ENCODE peak calls at places on chromosomes 1 and 21, in four cellular contexts. F is K562, W is HCT116, K is SK-N-SH. J is an unnamed sample.

GRCh38 chr21:26471116-26471505 is 102.0 kb downstream of the CYYR1 start:
- DNase-seq in F (no peak), K (no peak), W (no peak), J (no peak)

GRCh38 chr1:153928245-153928644 is 5.5 kb upstream of the GATAD2B start:
- DNase-seq in K (no peak), W (no peak), F (no peak), J (no peak)

GRCh38 chr1:184656221-184656620 is 98.4 kb downstream of the EDEM3 start:
- DNase-seq in F (no peak), K (no peak), W (no peak), J (no peak)

GRCh38 chr1:4710592-4711190 is 56.3 kb downstream of the AJAP1 start:
- DNase-seq in K (no peak), F (no peak), W (no peak), J (no peak)

GRCh38 chr1:95171270-95172245 is 54.4 kb downstream of the TLCD4 start:
- DNase-seq in F (no peak), K (no peak), W (no peak), J (no peak)

GRCh38 chr1:29984107-29984506 is 739.3 kb downstream of the MATN1 start:
- DNase-seq in K (no peak), W (no peak), F (no peak), J (no peak)

GRCh38 chr1:111436726-111437125 is 9.2 kb upstream of the OVGP1 start:
- DNase-seq in F (no peak), W (no peak), K (no peak), J (no peak)

GRCh38 chr1:173527151-173527826 is 50.2 kb downstream of the PRDX6 start:
- DNase-seq in K (peak), W (no peak), F (no peak), J (no peak)

GRCh38 chr1:203325418-203326091 is 20.2 kb downstream of the BTG2 start:
- DNase-seq in W (no peak), K (no peak), F (no peak), J (no peak)

GRCh38 chr1:79293611-79294010 is 287.1 kb upstream of the ADGRL4 start:
- DNase-seq in W (no peak), F (no peak), K (no peak), J (no peak)

GRCh38 chr21:31234936-31235335 is 109.1 kb downstream of the TIAM1 start:
- DNase-seq in F (no peak), W (no peak), K (no peak), J (no peak)

GRCh38 chr1:183736391-183736790 is 68.5 kb upstream of the RGL1 start:
- DNase-seq in K (no peak), F (no peak), W (no peak), J (no peak)

GRCh38 chr1:1216770-1217620 is 3.0 kb upstream of the TNFRSF4 start:
- DNase-seq in W (no peak), F (no peak), K (no peak), J (no peak)

GRCh38 chr1:215682232-215682631 is 115.1 kb downstream of the KCTD3 start:
- DNase-seq in F (no peak), K (peak), W (no peak), J (no peak)

GRCh38 chr1:94805912-94806311 is 14.2 kb upstream of the SLC44A3 start:
- DNase-seq in F (peak), W (peak), K (peak), J (peak)

GRCh38 chr21:31665397-31665796 is 5.9 kb downstream of the SOD1 start:
- DNase-seq in W (no peak), K (no peak), F (no peak), J (no peak)

GRCh38 chr1:248926401-248927182 is 20.6 kb downstream of the PGBD2 start:
- DNase-seq in K (no peak), W (no peak), F (peak), J (no peak)

GRCh38 chr1:36846366-36846765 is 187.9 kb downstream of the GRIK3 start:
- DNase-seq in W (no peak), K (peak), F (no peak), J (peak)

GRCh38 chr1:214184992-214185391 is 96.0 kb upstream of the SMYD2 start:
- DNase-seq in K (no peak), W (no peak), F (no peak), J (no peak)

GRCh38 chr1:43019226-43019625 is 60.6 kb upstream of the SLC2A1 start:
- DNase-seq in W (no peak), F (no peak), K (no peak), J (no peak)

GRCh38 chr21:45914321-45914845 is 67.2 kb upstream of the COL6A1 start:
- DNase-seq in F (no peak), K (no peak), W (no peak), J (no peak)

GRCh38 chr1:43774359-43774758 is 67.0 kb downstream of the ST3GAL3 start:
- DNase-seq in W (no peak), K (no peak), F (peak), J (no peak)

GRCh38 chr1:1321477-1321876 is 3.0 kb downstream of the INTS11 start:
- DNase-seq in K (no peak), W (no peak), F (no peak), J (no peak)

GRCh38 chr1:67171978-67172377 is 5.7 kb downstream of the IL23R start:
- DNase-seq in F (no peak), W (no peak), K (no peak), J (no peak)

GRCh38 chr1:15352122-15352957 is 57.3 kb upstream of the EFHD2 start:
- DNase-seq in W (peak), F (peak), K (no peak), J (no peak)

GRCh38 chr1:107991371-107992066 is 26.5 kb upstream of the VAV3 start:
- DNase-seq in K (no peak), F (no peak), W (no peak), J (no peak)

GRCh38 chr1:25583519-25584370 is 32.8 kb upstream of the MAN1C1 start:
- DNase-seq in W (no peak), F (no peak), K (no peak), J (no peak)

GRCh38 chr1:154940213-154940879 is 3.8 kb upstream of the PMVK start:
- DNase-seq in F (no peak), W (no peak), K (no peak), J (no peak)

GRCh38 chr1:110508038-110508437 is 10.9 kb downstream of the KCNA10 start:
- DNase-seq in K (no peak), F (no peak), W (no peak), J (peak)

GRCh38 chr1:197029749-197030148 is 37.3 kb downstream of the F13B start:
- DNase-seq in W (no peak), F (no peak), K (no peak), J (no peak)

GRCh38 chr1:100597784-100598183 is 59.8 kb downstream of the GPR88 start:
- DNase-seq in W (no peak), F (no peak), K (no peak), J (no peak)

GRCh38 chr1:66732407-66733166 is 19.7 kb upstream of the DYNLT5 start:
- DNase-seq in K (no peak), F (no peak), W (no peak), J (no peak)

GRCh38 chr1:201708085-201708512 is 120.9 kb upstream of the IPO9 start:
- DNase-seq in W (no peak), F (no peak), K (no peak), J (no peak)

GRCh38 chr1:146019225-146020057 is 2.1 kb downstream of the HJV start:
- DNase-seq in F (no peak), W (no peak), K (no peak), J (no peak)
- H3K4me3 ChIP-seq in F (no peak), W (no peak), K (no peak), J (no peak)

DNA sequence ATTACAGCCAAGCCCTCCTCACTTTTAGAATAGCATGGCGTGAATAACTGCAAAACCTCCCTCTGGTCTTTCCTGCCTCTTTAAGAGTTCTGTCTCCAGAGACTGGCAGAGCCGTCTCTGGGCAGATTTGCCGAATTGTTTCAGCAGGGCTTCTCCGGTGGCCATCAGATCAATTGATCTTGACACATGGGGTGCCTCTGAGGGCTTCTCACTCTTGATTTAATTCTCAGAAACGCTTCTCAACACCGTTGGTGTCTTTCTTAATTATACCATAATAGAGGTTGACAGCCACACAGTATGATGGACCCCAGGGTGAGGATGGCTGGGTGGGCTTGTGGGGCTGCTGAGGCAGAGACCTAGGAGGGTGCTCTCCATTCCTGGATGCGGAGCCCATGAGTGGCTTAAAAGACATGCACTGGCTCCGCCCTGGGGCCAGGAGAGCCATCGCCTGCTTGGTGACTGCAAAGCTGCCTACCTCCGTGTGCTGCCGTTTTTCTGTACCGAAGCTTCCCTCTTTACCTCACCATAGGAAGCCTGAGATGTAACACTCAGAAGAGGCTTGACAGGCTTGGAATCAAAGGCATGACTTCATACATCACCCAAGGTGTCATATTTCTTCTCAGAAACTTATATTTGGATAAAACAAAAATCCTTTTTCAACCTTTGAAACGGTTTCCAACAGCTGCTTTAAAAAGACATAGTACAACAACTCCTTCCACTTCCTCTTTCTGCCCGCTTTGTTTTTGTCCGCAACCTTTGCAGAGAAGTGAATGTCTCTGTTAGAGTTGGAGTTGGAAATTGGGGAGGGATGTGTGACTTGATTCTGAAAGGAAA is 82.9 kb downstream of the GALNT2 start:
- DNase-seq in W (no peak), K (no peak), F (peak), J (no peak)
- TF ChIP-seq YY1 in W (no peak), K (no peak), F (no peak), J (no peak)

GRCh38 chr1:91805343-91805801 is 80.6 kb downstream of the TGFBR3 start:
- DNase-seq in K (no peak), F (no peak), W (no peak), J (no peak)

GRCh38 chr1:91804546-91805023 is 81.4 kb downstream of the TGFBR3 start:
- DNase-seq in W (peak), K (no peak), F (peak), J (no peak)

GRCh38 chr1:91807921-91808620 is 77.9 kb downstream of the TGFBR3 start:
- DNase-seq in W (no peak), F (no peak), K (no peak), J (no peak)

GRCh38 chr1:91806777-91807700 is 78.9 kb downstream of the TGFBR3 start:
- DNase-seq in W (no peak), K (no peak), F (no peak), J (no peak)

DNA sequence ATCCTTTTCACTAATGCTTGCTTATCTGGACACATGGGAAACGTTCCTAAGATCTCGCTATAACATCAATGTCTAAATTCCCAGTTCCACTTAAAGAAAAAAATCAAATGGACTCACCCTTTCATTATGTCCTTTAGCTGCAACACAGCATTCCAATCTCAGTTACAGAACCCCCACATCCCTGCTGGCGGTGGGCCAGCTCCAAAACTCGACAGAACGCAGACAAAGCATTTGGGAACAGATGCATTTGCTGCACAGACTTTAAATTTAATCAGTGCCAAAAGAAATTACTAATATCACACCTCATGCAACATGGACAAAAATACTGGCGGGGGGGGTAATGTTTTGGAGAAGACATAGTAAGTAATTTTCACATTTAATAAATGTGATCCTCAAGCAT is 79.8 kb downstream of the TGFBR3 start:
- DNase-seq in W (no peak), K (no peak), F (no peak), J (no peak)
- H3K4me3 ChIP-seq in W (no peak), K (no peak), F (no peak), J (no peak)

GRCh38 chr1:53365405-53366063 is 37.7 kb upstream of the LRP8 start:
- DNase-seq in K (no peak), F (no peak), W (no peak), J (no peak)

GRCh38 chr1:53369034-53369750 is 41.3 kb upstream of the LRP8 start:
- DNase-seq in K (no peak), W (no peak), F (no peak), J (no peak)

GRCh38 chr1:53367503-53368313 is 39.8 kb upstream of the LRP8 start:
- DNase-seq in F (peak), K (peak), W (no peak), J (no peak)

GRCh38 chr1:53368314-53369033 is 40.6 kb upstream of the LRP8 start:
- DNase-seq in K (peak), W (no peak), F (no peak), J (no peak)

GRCh38 chr1:53366901-53367502 is 39.1 kb upstream of the LRP8 start:
- DNase-seq in W (no peak), K (no peak), F (no peak), J (no peak)
- TF ChIP-seq YY1 in W (no peak), K (no peak), F (no peak), J (no peak)

GRCh38 chr1:28058971-28059878 is 29.2 kb downstream of the EYA3 start:
- DNase-seq in F (no peak), K (no peak), W (no peak), J (no peak)
- H3K4me3 ChIP-seq in F (no peak), K (peak), W (no peak), J (no peak)

GRCh38 chr1:41493626-41494350 is 9.3 kb upstream of the EDN2 start:
- DNase-seq in F (peak), W (no peak), K (no peak), J (no peak)

GRCh38 chr1:41492341-41492848 is 7.9 kb upstream of the EDN2 start:
- DNase-seq in F (peak), W (no peak), K (no peak), J (peak)

GRCh38 chr1:41490911-41491310 is 6.4 kb upstream of the EDN2 start:
- DNase-seq in W (no peak), F (no peak), K (no peak), J (no peak)

GRCh38 chr1:41494351-41495170 is 10.1 kb upstream of the EDN2 start:
- DNase-seq in K (no peak), F (no peak), W (no peak), J (no peak)

GRCh38 chr1:41493117-41493536 is 8.6 kb upstream of the EDN2 start:
- DNase-seq in K (no peak), W (peak), F (peak), J (no peak)
- TF ChIP-seq YY1 in K (no peak), W (no peak), F (no peak), J (no peak)

GRCh38 chr1:232657426-232657825 is 27.5 kb upstream of the SIPA1L2 start:
- DNase-seq in F (no peak), K (no peak), W (no peak), J (no peak)
- H3K4me3 ChIP-seq in F (no peak), K (no peak), W (no peak), J (no peak)

J was measured in NT2/D1.